ENCODE peak calls at places on chromosomes 13 and 19, in four cellular contexts. V, L, A and H are unnamed samples.

GRCh38 chr13:39527961-39528720 is 74.9 kb downstream of the LHFPL6 start:
- DNase-seq in L (no peak), A (no peak), V (peak; percentile 93), H (no peak)

GRCh38 chr19:3335431-3336350 is 30.7 kb upstream of the NFIC start:
- DNase-seq in V (peak; percentile 61), A (no peak), L (no peak), H (no peak)

GRCh38 chr13:81562598-81562997 is 1221.7 kb upstream of the SPRY2 start:
- DNase-seq in V (no peak), L (no peak), A (no peak), H (no peak)

GRCh38 chr13:101412076-101412475 is 4.2 kb downstream of the NALCN start:
- DNase-seq in A (no peak), V (no peak), L (no peak), H (no peak)

GRCh38 chr19:45103625-45104319 is 10.8 kb downstream of the PPP1R37 start:
- DNase-seq in A (peak; percentile 87), L (no peak), V (no peak), H (peak; percentile 45)

GRCh38 chr13:86080340-86080995 is 281.2 kb upstream of the SLITRK6 start:
- DNase-seq in V (no peak), A (no peak), L (no peak), H (no peak)

GRCh38 chr13:101785858-101786257 is 333.4 kb downstream of the ITGBL1 start:
- DNase-seq in L (peak; percentile 58), V (no peak), A (peak; percentile 44), H (peak; percentile 14)

GRCh38 chr19:45038931-45039893 is at the start of gene CLASRP:
- DNase-seq in V (peak; percentile 92), L (peak; percentile 89), A (peak; percentile 87), H (peak; percentile 93)

GRCh38 chr19:40371802-40372122 is 18.2 kb downstream of the HIPK4 start:
- DNase-seq in L (no peak), V (no peak), A (no peak), H (no peak)

GRCh38 chr13:97133554-97133953 is 88.6 kb upstream of the MBNL2 start:
- DNase-seq in A (no peak), V (no peak), L (no peak), H (no peak)

GRCh38 chr13:35716644-35717170 is 240.2 kb upstream of the MAB21L1 start:
- DNase-seq in A (no peak), L (no peak), V (no peak), H (no peak)